ENCODE peak calls at places on chromosomes 5 and 9, in seven cellular contexts. A is hepatocyte; T is coronary artery; I is CD4-positive, alpha-beta memory T cell; N is left ventricle myocardium inferior; R is dorsolateral prefrontal cortex; K is lower lobe of right lung. M is an unnamed sample.

GRCh38 chr5:64318175-64318574 is 152.5 kb downstream of the RNF180 start:
- DNase-seq in A (no peak), T (no peak), I (no peak), N (no peak), R (no peak), K (no peak), M (no peak)

GRCh38 chr5:66989286-66989685 is 207.3 kb downstream of the CD180 start:
- DNase-seq in A (no peak), T (no peak), I (no peak), N (no peak), R (no peak), K (no peak), M (no peak)

GRCh38 chr5:41754857-41755256 is 115.4 kb downstream of the OXCT1 start:
- DNase-seq in A (no peak), T (no peak), I (no peak), N (no peak), R (no peak), K (no peak), M (no peak)

GRCh38 chr5:125011982-125012381 is 265.5 kb upstream of the ZNF608 start:
- DNase-seq in A (no peak), T (no peak), I (no peak), N (no peak), R (no peak), K (no peak), M (no peak)

GRCh38 chr9:93037476-93037971 is 21.0 kb upstream of the SUSD3 start:
- DNase-seq in A (no peak), T (no peak), I (peak), N (no peak), R (no peak), K (no peak), M (no peak)

GRCh38 chr9:131475956-131476776 is 26.6 kb upstream of the POMT1 start:
- DNase-seq in A (no peak), T (peak), I (no peak), N (no peak), R (no peak), K (no peak), M (no peak)

GRCh38 chr9:122394265-122395242 is 23.7 kb downstream of the PTGS1 start:
- DNase-seq in A (no peak), T (no peak), I (no peak), N (peak), R (no peak), K (no peak), M (no peak)

GRCh38 chr9:93262537-93263310 is 78.8 kb downstream of the WNK2 start:
- DNase-seq in A (peak), T (peak), I (no peak), N (no peak), R (peak), K (peak), M (peak)

GRCh38 chr9:130490981-130491380 is 46.2 kb downstream of the ASS1 start:
- DNase-seq in A (no peak), T (no peak), I (no peak), N (no peak), R (no peak), K (no peak), M (no peak)

GRCh38 chr9:116704470-116704869 is 17.4 kb downstream of the TRIM32 start:
- DNase-seq in A (no peak), T (no peak), I (no peak), N (no peak), R (no peak), K (no peak), M (no peak)

GRCh38 chr5:150307617-150308426 is 5.1 kb upstream of the ARSI start:
- DNase-seq in A (no peak), T (no peak), I (no peak), N (no peak), R (no peak), K (no peak), M (no peak)

GRCh38 chr5:172200476-172200875 is 6.5 kb downstream of the EFCAB9 start:
- DNase-seq in A (no peak), T (no peak), I (no peak), N (no peak), R (no peak), K (no peak), M (no peak)

GRCh38 chr5:176738851-176739250 is 71.5 kb upstream of the UNC5A start:
- DNase-seq in A (no peak), T (peak), I (no peak), N (no peak), R (peak), K (no peak), M (peak)

GRCh38 chr5:66642538-66642937 is 46.3 kb downstream of the MAST4 start:
- DNase-seq in A (no peak), T (no peak), I (no peak), N (no peak), R (no peak), K (no peak), M (no peak)

GRCh38 chr5:158812381-158812780 is 287.3 kb downstream of the EBF1 start:
- DNase-seq in A (no peak), T (no peak), I (peak), N (peak), R (no peak), K (no peak), M (no peak)

GRCh38 chr5:135205616-135206349 is 171.8 kb upstream of the PITX1 start:
- DNase-seq in A (no peak), T (no peak), I (no peak), N (no peak), R (no peak), K (no peak), M (no peak)

GRCh38 chr9:126763130-126763764 is 41.6 kb upstream of the ZBTB43 start:
- DNase-seq in A (no peak), T (no peak), I (no peak), N (no peak), R (no peak), K (no peak), M (no peak)

GRCh38 chr9:69674112-69674511 is 1.9 kb upstream of the APBA1 start:
- DNase-seq in A (no peak), T (no peak), I (no peak), N (no peak), R (no peak), K (no peak), M (no peak)

GRCh38 chr5:125410501-125411162 is 664.2 kb upstream of the ZNF608 start:
- DNase-seq in A (peak), T (no peak), I (no peak), N (no peak), R (no peak), K (no peak), M (no peak)

GRCh38 chr9:110081395-110081794 is 126.6 kb downstream of the C9orf152 start:
- DNase-seq in A (no peak), T (no peak), I (no peak), N (no peak), R (no peak), K (no peak), M (no peak)
- H3K27ac ChIP-seq in A (peak), T (peak), I (no peak), N (peak), R (no peak), K (peak), M (peak)

DNA sequence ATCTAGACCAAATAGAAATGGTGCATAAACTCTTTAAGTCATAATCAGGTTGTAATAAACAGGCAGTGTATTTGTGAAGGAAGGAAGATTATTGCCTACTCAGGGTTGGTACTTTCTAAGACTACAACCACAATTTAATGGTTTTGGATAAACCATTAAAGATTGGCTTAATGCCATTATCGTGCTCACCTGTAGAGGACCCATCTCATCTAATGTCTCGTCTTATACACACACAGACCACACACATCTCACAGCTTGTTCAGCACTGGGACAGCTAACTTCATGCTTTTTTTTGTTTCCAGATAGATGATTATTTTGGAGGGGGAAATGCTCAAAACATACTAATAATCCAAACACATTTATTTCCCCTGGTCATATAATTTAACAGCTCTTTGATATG is 175.7 kb upstream of the SLC12A2 start:
- DNase-seq in A (no peak), T (no peak), I (no peak), N (no peak), R (no peak), K (no peak), M (no peak)
- H3K27ac ChIP-seq in A (no peak), T (no peak), I (no peak), N (no peak), R (no peak), K (no peak), M (no peak)

GRCh38 chr9:136660971-136661540 is 1.7 kb upstream of the EGFL7 start:
- DNase-seq in A (no peak), T (no peak), I (no peak), N (no peak), R (no peak), K (no peak), M (no peak)

GRCh38 chr9:136662656-136663310 is at the start of gene EGFL7:
- DNase-seq in A (no peak), T (no peak), I (no peak), N (peak), R (no peak), K (peak), M (no peak)

GRCh38 chr9:136663311-136663679 is 579 bp downstream of the EGFL7 start:
- DNase-seq in A (no peak), T (no peak), I (no peak), N (no peak), R (no peak), K (no peak), M (no peak)

GRCh38 chr9:136661641-136662325 is 933 bp upstream of the EGFL7 start:
- DNase-seq in A (no peak), T (no peak), I (no peak), N (no peak), R (no peak), K (no peak), M (no peak)

GRCh38 chr9:136662326-136662655 is 425 bp upstream of the EGFL7 start:
- DNase-seq in A (no peak), T (no peak), I (no peak), N (no peak), R (no peak), K (no peak), M (no peak)
- H3K27ac ChIP-seq in A (no peak), T (peak), I (no peak), N (peak), R (peak), K (peak), M (no peak)

GRCh38 chr5:147455321-147455720 is 54.5 kb downstream of the DPYSL3 start:
- DNase-seq in A (no peak), T (no peak), I (no peak), N (no peak), R (no peak), K (no peak), M (no peak)
- H3K27ac ChIP-seq in A (peak), T (peak), I (no peak), N (peak), R (no peak), K (peak), M (peak)